ENCODE peak calls at places on chromosome 12, in five cellular contexts. One of them, this sample, is unnamed.

GRCh38 chr12:59664495-59664894 is 68.7 kb downstream of the SLC16A7 start:
- DNase-seq in neural progenitor cell: no peak
- DNase-seq in left ventricle myocardium inferior: no peak
- DNase-seq in CD8-positive, alpha-beta T cell: no peak
- DNase-seq in esophagus squamous epithelium: no peak
- DNase-seq in this sample: no peak

GRCh38 chr12:51419473-51420228 is 5.0 kb upstream of the SLC4A8 start:
- DNase-seq in neural progenitor cell: peak; percentile 54
- DNase-seq in CD8-positive, alpha-beta T cell: no peak
- DNase-seq in left ventricle myocardium inferior: no peak
- DNase-seq in esophagus squamous epithelium: no peak
- DNase-seq in this sample: no peak

GRCh38 chr12:29428630-29429029 is 47.7 kb upstream of the ERGIC2 start:
- DNase-seq in neural progenitor cell: no peak
- DNase-seq in esophagus squamous epithelium: no peak
- DNase-seq in CD8-positive, alpha-beta T cell: no peak
- DNase-seq in left ventricle myocardium inferior: no peak
- DNase-seq in this sample: no peak

GRCh38 chr12:127161466-127161865 is 1105.5 kb upstream of the TMEM132C start:
- DNase-seq in CD8-positive, alpha-beta T cell: no peak
- DNase-seq in neural progenitor cell: no peak
- DNase-seq in esophagus squamous epithelium: no peak
- DNase-seq in left ventricle myocardium inferior: no peak
- DNase-seq in this sample: no peak

GRCh38 chr12:116642101-116642500 is 82.9 kb downstream of the MAP1LC3B2 start:
- DNase-seq in esophagus squamous epithelium: no peak
- DNase-seq in neural progenitor cell: no peak
- DNase-seq in left ventricle myocardium inferior: no peak
- DNase-seq in CD8-positive, alpha-beta T cell: no peak
- DNase-seq in this sample: no peak

GRCh38 chr12:106107566-106107965 is 31.2 kb downstream of the NUAK1 start:
- DNase-seq in esophagus squamous epithelium: no peak
- DNase-seq in left ventricle myocardium inferior: no peak
- DNase-seq in CD8-positive, alpha-beta T cell: no peak
- DNase-seq in neural progenitor cell: no peak
- DNase-seq in this sample: no peak

GRCh38 chr12:90945070-90945649 is 9.8 kb downstream of the CCER1 start:
- DNase-seq in neural progenitor cell: peak; percentile 25
- DNase-seq in CD8-positive, alpha-beta T cell: no peak
- DNase-seq in esophagus squamous epithelium: no peak
- DNase-seq in left ventricle myocardium inferior: no peak
- DNase-seq in this sample: no peak

GRCh38 chr12:77133566-77133965 is 68.2 kb upstream of the E2F7 start:
- DNase-seq in neural progenitor cell: peak; percentile 84
- DNase-seq in CD8-positive, alpha-beta T cell: no peak
- DNase-seq in esophagus squamous epithelium: no peak
- DNase-seq in left ventricle myocardium inferior: peak; percentile 15
- DNase-seq in this sample: peak; percentile 22

GRCh38 chr12:95017482-95017881 is 14.0 kb upstream of the NDUFA12 start:
- DNase-seq in neural progenitor cell: no peak
- DNase-seq in left ventricle myocardium inferior: no peak
- DNase-seq in CD8-positive, alpha-beta T cell: no peak
- DNase-seq in esophagus squamous epithelium: no peak
- DNase-seq in this sample: no peak

GRCh38 chr12:100404769-100405407 is 48.0 kb downstream of the SLC17A8 start:
- DNase-seq in neural progenitor cell: peak; percentile 90
- DNase-seq in left ventricle myocardium inferior: no peak
- DNase-seq in CD8-positive, alpha-beta T cell: no peak
- DNase-seq in esophagus squamous epithelium: no peak
- DNase-seq in this sample: peak; percentile 34

GRCh38 chr12:62724947-62725447 is 210.0 kb downstream of the PPM1H start:
- DNase-seq in esophagus squamous epithelium: no peak
- DNase-seq in left ventricle myocardium inferior: no peak
- DNase-seq in CD8-positive, alpha-beta T cell: no peak
- DNase-seq in neural progenitor cell: peak; percentile 74
- DNase-seq in this sample: peak; percentile 58

GRCh38 chr12:4975574-4975973 is 65.9 kb downstream of the KCNA1 start:
- DNase-seq in CD8-positive, alpha-beta T cell: no peak
- DNase-seq in esophagus squamous epithelium: no peak
- DNase-seq in neural progenitor cell: peak; percentile 50
- DNase-seq in left ventricle myocardium inferior: no peak
- DNase-seq in this sample: no peak

GRCh38 chr12:18250313-18250916 is 10.9 kb upstream of the PIK3C2G start:
- DNase-seq in CD8-positive, alpha-beta T cell: no peak
- DNase-seq in neural progenitor cell: peak; percentile 88
- DNase-seq in left ventricle myocardium inferior: no peak
- DNase-seq in esophagus squamous epithelium: no peak
- DNase-seq in this sample: peak; percentile 38

GRCh38 chr12:31536672-31537071 is 54.3 kb downstream of the DENND5B start:
- DNase-seq in CD8-positive, alpha-beta T cell: no peak
- DNase-seq in neural progenitor cell: no peak
- DNase-seq in left ventricle myocardium inferior: no peak
- DNase-seq in esophagus squamous epithelium: no peak
- DNase-seq in this sample: no peak

GRCh38 chr12:109951136-109951535 is 45.0 kb downstream of the GIT2 start:
- DNase-seq in esophagus squamous epithelium: no peak
- DNase-seq in CD8-positive, alpha-beta T cell: no peak
- DNase-seq in left ventricle myocardium inferior: no peak
- DNase-seq in neural progenitor cell: no peak
- DNase-seq in this sample: no peak

GRCh38 chr12:109952873-109953272 is 43.3 kb downstream of the GIT2 start:
- DNase-seq in left ventricle myocardium inferior: peak; percentile 58
- DNase-seq in CD8-positive, alpha-beta T cell: no peak
- DNase-seq in esophagus squamous epithelium: no peak
- DNase-seq in neural progenitor cell: no peak
- DNase-seq in this sample: no peak

GRCh38 chr12:109952160-109952858 is 43.9 kb downstream of the GIT2 start:
- DNase-seq in esophagus squamous epithelium: no peak
- DNase-seq in neural progenitor cell: no peak
- DNase-seq in CD8-positive, alpha-beta T cell: no peak
- DNase-seq in left ventricle myocardium inferior: no peak
- DNase-seq in this sample: no peak

GRCh38 chr12:109950625-109951024 is 45.5 kb downstream of the GIT2 start:
- DNase-seq in neural progenitor cell: no peak
- DNase-seq in left ventricle myocardium inferior: no peak
- DNase-seq in CD8-positive, alpha-beta T cell: no peak
- DNase-seq in esophagus squamous epithelium: no peak
- DNase-seq in this sample: no peak

GRCh38 chr12:109951751-109952150 is 44.4 kb downstream of the GIT2 start:
- DNase-seq in left ventricle myocardium inferior: peak; percentile 60
- DNase-seq in neural progenitor cell: no peak
- DNase-seq in CD8-positive, alpha-beta T cell: no peak
- DNase-seq in esophagus squamous epithelium: no peak
- DNase-seq in this sample: no peak
- H3K4me1 ChIP-seq in left ventricle myocardium inferior: peaks cover 73% of the 10 kb centered on the region
- H3K4me1 ChIP-seq in neural progenitor cell: peaks cover 14% of the 10 kb centered on the region
- H3K4me1 ChIP-seq in CD8-positive, alpha-beta T cell: peaks cover 7% of the 10 kb centered on the region
- H3K4me1 ChIP-seq in esophagus squamous epithelium: peaks cover 33% of the 10 kb centered on the region
- H3K4me1 ChIP-seq in this sample: peaks cover 4% of the 10 kb centered on the region

DNA sequence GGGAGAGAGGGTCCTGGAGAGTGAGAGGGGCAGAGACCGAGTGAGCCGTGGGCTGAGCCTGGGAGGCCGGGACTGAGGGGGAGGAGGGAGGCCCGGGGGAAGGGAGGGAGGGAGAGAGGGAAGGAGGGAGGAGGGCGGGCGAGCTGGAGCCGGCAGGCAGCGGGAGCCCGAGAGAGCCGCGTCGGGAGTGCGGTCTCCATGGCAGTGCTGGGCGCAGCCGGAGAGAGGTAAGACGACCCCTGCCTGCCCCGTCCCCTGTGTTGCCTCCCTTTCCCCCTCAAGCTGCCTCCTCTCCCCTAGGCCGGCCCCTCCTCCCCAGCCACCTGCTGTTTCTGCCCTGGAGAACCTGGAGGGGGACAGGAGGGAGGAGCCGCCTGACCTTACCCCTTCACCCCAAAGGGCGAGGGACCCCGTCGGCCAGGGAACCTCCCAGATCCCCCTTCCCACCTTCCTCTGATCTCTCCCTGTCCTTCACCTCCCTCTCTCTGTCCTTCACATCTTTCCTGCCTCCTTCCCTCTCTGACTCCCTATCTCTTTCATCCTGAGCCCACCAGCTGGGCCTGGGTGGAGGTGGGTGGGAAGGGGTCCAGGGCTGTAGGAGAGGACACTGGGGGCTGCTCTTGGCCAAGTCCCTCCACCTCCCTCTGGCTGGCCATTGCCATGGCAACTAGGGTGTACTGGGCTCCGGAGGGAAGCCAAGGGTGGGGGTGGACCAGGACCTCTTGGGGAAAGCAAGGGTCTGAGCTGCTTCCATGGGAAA is at the start of gene GPR162:
- DNase-seq in CD8-positive, alpha-beta T cell: no peak
- DNase-seq in neural progenitor cell: peak; percentile 92
- DNase-seq in esophagus squamous epithelium: no peak
- DNase-seq in left ventricle myocardium inferior: peak; percentile 72
- DNase-seq in this sample: no peak
- H3K4me3 ChIP-seq in CD8-positive, alpha-beta T cell: no peak within 1 kb of the TSS
- H3K4me3 ChIP-seq in neural progenitor cell: peak within 1 kb of the TSS; percentile 52
- H3K4me3 ChIP-seq in esophagus squamous epithelium: peak within 1 kb of the TSS; percentile 41
- H3K4me3 ChIP-seq in left ventricle myocardium inferior: peak within 1 kb of the TSS; percentile 67
- H3K4me3 ChIP-seq in this sample: peak within 1 kb of the TSS; percentile 24

DNA sequence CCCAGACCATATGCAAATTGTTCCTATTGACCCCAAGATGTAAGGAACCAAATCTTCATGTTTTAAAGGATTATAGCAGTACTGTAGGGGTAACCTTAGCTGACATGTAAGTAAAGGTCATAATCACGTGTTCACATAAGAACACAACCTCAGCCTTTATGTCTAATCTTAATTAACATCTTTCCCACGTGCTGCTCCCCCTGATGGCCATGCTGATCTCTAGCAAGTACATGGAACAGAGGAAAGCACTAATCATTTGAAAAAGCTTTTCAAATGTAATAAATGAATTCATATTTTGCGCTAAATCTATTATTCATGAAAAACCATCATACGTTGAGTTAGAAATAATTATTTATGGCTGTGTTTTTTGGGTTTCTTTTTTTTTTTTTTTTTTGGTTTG is 30.5 kb upstream of the ITPR2 start:
- DNase-seq in neural progenitor cell: peak; percentile 12
- DNase-seq in left ventricle myocardium inferior: no peak
- DNase-seq in esophagus squamous epithelium: no peak
- DNase-seq in CD8-positive, alpha-beta T cell: no peak
- DNase-seq in this sample: no peak
- TF ChIP-seq CTCF in neural progenitor cell: peak; percentile 48
- TF ChIP-seq CTCF in left ventricle myocardium inferior: no peak
- TF ChIP-seq CTCF in esophagus squamous epithelium: no peak
- TF ChIP-seq CTCF in CD8-positive, alpha-beta T cell: no peak
- TF ChIP-seq CTCF in this sample: no peak

GRCh38 chr12:14403711-14404164 is 38.3 kb downstream of the ATF7IP start:
- DNase-seq in left ventricle myocardium inferior: no peak
- DNase-seq in neural progenitor cell: no peak
- DNase-seq in CD8-positive, alpha-beta T cell: no peak
- DNase-seq in esophagus squamous epithelium: no peak
- DNase-seq in this sample: peak; percentile 51
- H3K4me1 ChIP-seq in left ventricle myocardium inferior: peaks cover 57% of the 10 kb centered on the region
- H3K4me1 ChIP-seq in neural progenitor cell: peaks cover 19% of the 10 kb centered on the region
- H3K4me1 ChIP-seq in CD8-positive, alpha-beta T cell: peaks cover 75% of the 10 kb centered on the region
- H3K4me1 ChIP-seq in esophagus squamous epithelium: peaks cover 55% of the 10 kb centered on the region
- H3K4me1 ChIP-seq in this sample: no peaks in the 10 kb centered on the region

GRCh38 chr12:57700317-57700716 is 6.4 kb downstream of the OS9 start:
- DNase-seq in neural progenitor cell: no peak
- DNase-seq in CD8-positive, alpha-beta T cell: no peak
- DNase-seq in left ventricle myocardium inferior: no peak
- DNase-seq in esophagus squamous epithelium: no peak
- DNase-seq in this sample: no peak
- H3K4me3 ChIP-seq in neural progenitor cell: no peak overlapping the region
- H3K4me3 ChIP-seq in CD8-positive, alpha-beta T cell: no peak overlapping the region
- H3K4me3 ChIP-seq in left ventricle myocardium inferior: no peak overlapping the region
- H3K4me3 ChIP-seq in esophagus squamous epithelium: no peak overlapping the region
- H3K4me3 ChIP-seq in this sample: no peak overlapping the region

This sample was measured in colonic mucosa.